ENCODE peak calls at places on chromosomes 3 and 15, in eight cellular contexts. One of them, this sample, is unnamed.

GRCh38 chr3:118842147-118842863 is 192.3 kb downstream of the IGSF11 start:
- ATAC-seq in left cardiac atrium: no peak
- ATAC-seq in stimulated activated naive CD8-positive, alpha-beta T cell treated with anti-CD3 and anti-CD28 coated beads, Interleukin-15, amount 100 ng/mL, for 72 hours: no peak
- ATAC-seq in Panc1: no peak
- ATAC-seq in left lung: no peak
- ATAC-seq in T-cell: no peak
- ATAC-seq in pancreas: no peak
- ATAC-seq in activated naive CD8-positive, alpha-beta T cell treated with anti-CD3 and anti-CD28 coated beads, Interleukin-2, amount 50 U/mL, for 24 hours: no peak
- ATAC-seq in this sample: no peak

GRCh38 chr15:80404719-80405553 is 754 bp downstream of the ARNT2 start:
- ATAC-seq in left cardiac atrium: peak
- ATAC-seq in stimulated activated naive CD8-positive, alpha-beta T cell treated with anti-CD3 and anti-CD28 coated beads, Interleukin-15, amount 100 ng/mL, for 72 hours: peak
- ATAC-seq in Panc1: peak
- ATAC-seq in left lung: peak
- ATAC-seq in T-cell: no peak
- ATAC-seq in pancreas: peak
- ATAC-seq in activated naive CD8-positive, alpha-beta T cell treated with anti-CD3 and anti-CD28 coated beads, Interleukin-2, amount 50 U/mL, for 24 hours: no peak
- ATAC-seq in this sample: peak

GRCh38 chr15:85555875-85556617 is 175.6 kb downstream of the AKAP13 start:
- ATAC-seq in left cardiac atrium: no peak
- ATAC-seq in stimulated activated naive CD8-positive, alpha-beta T cell treated with anti-CD3 and anti-CD28 coated beads, Interleukin-15, amount 100 ng/mL, for 72 hours: peak
- ATAC-seq in Panc1: no peak
- ATAC-seq in left lung: no peak
- ATAC-seq in T-cell: no peak
- ATAC-seq in pancreas: no peak
- ATAC-seq in activated naive CD8-positive, alpha-beta T cell treated with anti-CD3 and anti-CD28 coated beads, Interleukin-2, amount 50 U/mL, for 24 hours: peak
- ATAC-seq in this sample: no peak

GRCh38 chr15:57923750-57924149 is 141.8 kb downstream of the ALDH1A2 start:
- ATAC-seq in left cardiac atrium: peak
- ATAC-seq in stimulated activated naive CD8-positive, alpha-beta T cell treated with anti-CD3 and anti-CD28 coated beads, Interleukin-15, amount 100 ng/mL, for 72 hours: no peak
- ATAC-seq in Panc1: no peak
- ATAC-seq in left lung: peak
- ATAC-seq in T-cell: no peak
- ATAC-seq in pancreas: peak
- ATAC-seq in activated naive CD8-positive, alpha-beta T cell treated with anti-CD3 and anti-CD28 coated beads, Interleukin-2, amount 50 U/mL, for 24 hours: no peak
- ATAC-seq in this sample: no peak

GRCh38 chr3:145272684-145273083 is 888.3 kb downstream of the PLOD2 start:
- ATAC-seq in left cardiac atrium: peak
- ATAC-seq in stimulated activated naive CD8-positive, alpha-beta T cell treated with anti-CD3 and anti-CD28 coated beads, Interleukin-15, amount 100 ng/mL, for 72 hours: no peak
- ATAC-seq in Panc1: no peak
- ATAC-seq in left lung: no peak
- ATAC-seq in T-cell: no peak
- ATAC-seq in pancreas: no peak
- ATAC-seq in activated naive CD8-positive, alpha-beta T cell treated with anti-CD3 and anti-CD28 coated beads, Interleukin-2, amount 50 U/mL, for 24 hours: no peak
- ATAC-seq in this sample: no peak

GRCh38 chr3:99895106-99895705 is 77.5 kb downstream of the CMSS1 start:
- ATAC-seq in left cardiac atrium: peak
- ATAC-seq in stimulated activated naive CD8-positive, alpha-beta T cell treated with anti-CD3 and anti-CD28 coated beads, Interleukin-15, amount 100 ng/mL, for 72 hours: no peak
- ATAC-seq in Panc1: no peak
- ATAC-seq in left lung: peak
- ATAC-seq in T-cell: no peak
- ATAC-seq in pancreas: no peak
- ATAC-seq in activated naive CD8-positive, alpha-beta T cell treated with anti-CD3 and anti-CD28 coated beads, Interleukin-2, amount 50 U/mL, for 24 hours: no peak
- ATAC-seq in this sample: no peak

GRCh38 chr3:99429501-99429900 is 208.9 kb upstream of the COL8A1 start:
- ATAC-seq in left cardiac atrium: no peak
- ATAC-seq in stimulated activated naive CD8-positive, alpha-beta T cell treated with anti-CD3 and anti-CD28 coated beads, Interleukin-15, amount 100 ng/mL, for 72 hours: no peak
- ATAC-seq in Panc1: no peak
- ATAC-seq in left lung: no peak
- ATAC-seq in T-cell: no peak
- ATAC-seq in pancreas: no peak
- ATAC-seq in activated naive CD8-positive, alpha-beta T cell treated with anti-CD3 and anti-CD28 coated beads, Interleukin-2, amount 50 U/mL, for 24 hours: no peak
- ATAC-seq in this sample: no peak

GRCh38 chr3:60085649-60086048 is 1035.8 kb upstream of the CFAP20DC start:
- ATAC-seq in left cardiac atrium: no peak
- ATAC-seq in stimulated activated naive CD8-positive, alpha-beta T cell treated with anti-CD3 and anti-CD28 coated beads, Interleukin-15, amount 100 ng/mL, for 72 hours: peak
- ATAC-seq in Panc1: no peak
- ATAC-seq in left lung: no peak
- ATAC-seq in T-cell: no peak
- ATAC-seq in pancreas: no peak
- ATAC-seq in activated naive CD8-positive, alpha-beta T cell treated with anti-CD3 and anti-CD28 coated beads, Interleukin-2, amount 50 U/mL, for 24 hours: no peak
- ATAC-seq in this sample: no peak

GRCh38 chr15:58040117-58040516 is 25.4 kb downstream of the ALDH1A2 start:
- ATAC-seq in left cardiac atrium: peak
- ATAC-seq in stimulated activated naive CD8-positive, alpha-beta T cell treated with anti-CD3 and anti-CD28 coated beads, Interleukin-15, amount 100 ng/mL, for 72 hours: no peak
- ATAC-seq in Panc1: no peak
- ATAC-seq in left lung: peak
- ATAC-seq in T-cell: no peak
- ATAC-seq in pancreas: no peak
- ATAC-seq in activated naive CD8-positive, alpha-beta T cell treated with anti-CD3 and anti-CD28 coated beads, Interleukin-2, amount 50 U/mL, for 24 hours: no peak
- ATAC-seq in this sample: no peak

GRCh38 chr3:182412066-182412465 is 381.2 kb upstream of the ATP11B start:
- ATAC-seq in left cardiac atrium: no peak
- ATAC-seq in stimulated activated naive CD8-positive, alpha-beta T cell treated with anti-CD3 and anti-CD28 coated beads, Interleukin-15, amount 100 ng/mL, for 72 hours: no peak
- ATAC-seq in Panc1: no peak
- ATAC-seq in left lung: no peak
- ATAC-seq in T-cell: no peak
- ATAC-seq in pancreas: no peak
- ATAC-seq in activated naive CD8-positive, alpha-beta T cell treated with anti-CD3 and anti-CD28 coated beads, Interleukin-2, amount 50 U/mL, for 24 hours: no peak
- ATAC-seq in this sample: peak